ENCODE peak calls at places on chromosome 12, in four cellular contexts. I, P, F and K are unnamed samples.
A peak's percentile ranks its signal among the peaks of the same experiment; 100 is the strongest.

GRCh38 chr12:110846615-110847566 is at the start of gene CCDC63:
- DNase-seq in P (peak; percentile 57), F (peak; percentile 68), I (peak; percentile 61), K (peak; percentile 2)

GRCh38 chr12:56530390-56531055 is 8.9 kb downstream of the RBMS2 start:
- DNase-seq in P (no peak), I (no peak), F (no peak), K (no peak)

GRCh38 chr12:75478395-75478794 is 2.2 kb upstream of the GLIPR1 start:
- DNase-seq in I (no peak), F (no peak), P (no peak), K (no peak)

GRCh38 chr12:11801643-11802042 is 152.2 kb downstream of the ETV6 start:
- DNase-seq in I (no peak), P (no peak), F (no peak), K (no peak)

GRCh38 chr12:79300199-79300568 is 390.6 kb downstream of the PAWR start:
- DNase-seq in I (no peak), F (no peak), P (no peak), K (no peak)

GRCh38 chr12:40099423-40099853 is 6.4 kb downstream of the SLC2A13 start:
- DNase-seq in I (no peak), F (no peak), P (no peak), K (no peak)

GRCh38 chr12:117377758-117378157 is 16.3 kb upstream of the NOS1 start:
- DNase-seq in I (no peak), P (no peak), F (no peak), K (no peak)

GRCh38 chr12:18345021-18345735 is 83.9 kb downstream of the PIK3C2G start:
- DNase-seq in P (no peak), I (no peak), F (no peak), K (no peak)

GRCh38 chr12:71439362-71439612 is 311 bp upstream of the LGR5 start:
- DNase-seq in I (no peak), F (no peak), P (no peak), K (no peak)

GRCh38 chr12:3170423-3171194 is 93.4 kb downstream of the TSPAN9 start:
- DNase-seq in F (peak; percentile 65), P (no peak), I (no peak), K (no peak)

GRCh38 chr12:62466018-62466595 is 519 bp upstream of the MON2 start:
- DNase-seq in I (peak; percentile 23), F (peak; percentile 69), P (no peak), K (peak; percentile 9)

GRCh38 chr12:79691299-79692248 is 810 bp upstream of the PAWR start:
- DNase-seq in F (no peak), P (no peak), I (no peak), K (no peak)

GRCh38 chr12:19846561-19846960 is 407.3 kb downstream of the AEBP2 start:
- DNase-seq in F (no peak), P (no peak), I (no peak), K (no peak)

GRCh38 chr12:121825041-121825523 is 21.3 kb downstream of the SETD1B start:
- DNase-seq in I (no peak), P (no peak), F (no peak), K (no peak)

GRCh38 chr12:27193854-27194544 is 50.1 kb upstream of the STK38L start:
- DNase-seq in I (peak; percentile 77), P (no peak), F (no peak), K (no peak)

GRCh38 chr12:12725956-12726542 is 8.9 kb downstream of the CDKN1B start:
- DNase-seq in I (no peak), P (no peak), F (no peak), K (no peak)

GRCh38 chr12:27696864-27697564 is 767 bp downstream of the REP15 start:
- DNase-seq in F (no peak), I (no peak), P (no peak), K (no peak)

GRCh38 chr12:46342562-46343033 is 30.0 kb downstream of the SLC38A2 start:
- DNase-seq in P (no peak), F (peak; percentile 58), I (peak; percentile 31), K (peak; percentile 0)

GRCh38 chr12:104180389-104180788 is 35.2 kb upstream of the TXNRD1 start:
- DNase-seq in P (no peak), I (no peak), F (no peak), K (no peak)

GRCh38 chr12:9388379-9388778 is 180.2 kb upstream of the PZP start:
- DNase-seq in F (no peak), P (no peak), I (no peak), K (no peak)

GRCh38 chr12:124217508-124217981 is 77.3 kb upstream of the RFLNA start:
- DNase-seq in I (no peak), P (no peak), F (no peak), K (no peak)

GRCh38 chr12:102642199-102642598 is 161.8 kb upstream of the IGF1 start:
- DNase-seq in F (no peak), P (no peak), I (no peak), K (no peak)

GRCh38 chr12:76259660-76260389 is 88.4 kb downstream of the BBS10 start:
- DNase-seq in F (no peak), P (no peak), I (no peak), K (no peak)

GRCh38 chr12:15208140-15208539 is 13.1 kb downstream of the RERG start:
- DNase-seq in P (no peak), F (no peak), I (no peak), K (no peak)

GRCh38 chr12:56687225-56688128 is 607 bp downstream of the PTGES3 start:
- DNase-seq in I (peak; percentile 62), F (peak; percentile 83), P (peak; percentile 56), K (no peak)

GRCh38 chr12:123754041-123754757 is 7.9 kb upstream of the DNAH10 start:
- DNase-seq in P (no peak), F (no peak), I (no peak), K (no peak)

GRCh38 chr12:48771588-48772112 is 17.2 kb downstream of the ADCY6 start:
- DNase-seq in I (no peak), P (no peak), F (no peak), K (no peak)

GRCh38 chr12:64709429-64709828 is 49.8 kb downstream of the GNS start:
- DNase-seq in P (no peak), I (no peak), F (no peak), K (no peak)

GRCh38 chr12:64998327-64999156 is 122.6 kb downstream of the WIF1 start:
- DNase-seq in F (no peak), I (no peak), P (no peak), K (no peak)

GRCh38 chr12:124545508-124546418 is 21.6 kb downstream of the NCOR2 start:
- DNase-seq in I (no peak), F (peak; percentile 92), P (no peak), K (no peak)

GRCh38 chr12:32894566-32894965 is 2.0 kb downstream of the PKP2 start:
- DNase-seq in I (no peak), P (no peak), F (no peak), K (no peak)
- H3K27ac ChIP-seq in I (peak overlapping the region; percentile 77), P (no peak overlapping the region), F (no peak overlapping the region), K (no peak overlapping the region)

DNA sequence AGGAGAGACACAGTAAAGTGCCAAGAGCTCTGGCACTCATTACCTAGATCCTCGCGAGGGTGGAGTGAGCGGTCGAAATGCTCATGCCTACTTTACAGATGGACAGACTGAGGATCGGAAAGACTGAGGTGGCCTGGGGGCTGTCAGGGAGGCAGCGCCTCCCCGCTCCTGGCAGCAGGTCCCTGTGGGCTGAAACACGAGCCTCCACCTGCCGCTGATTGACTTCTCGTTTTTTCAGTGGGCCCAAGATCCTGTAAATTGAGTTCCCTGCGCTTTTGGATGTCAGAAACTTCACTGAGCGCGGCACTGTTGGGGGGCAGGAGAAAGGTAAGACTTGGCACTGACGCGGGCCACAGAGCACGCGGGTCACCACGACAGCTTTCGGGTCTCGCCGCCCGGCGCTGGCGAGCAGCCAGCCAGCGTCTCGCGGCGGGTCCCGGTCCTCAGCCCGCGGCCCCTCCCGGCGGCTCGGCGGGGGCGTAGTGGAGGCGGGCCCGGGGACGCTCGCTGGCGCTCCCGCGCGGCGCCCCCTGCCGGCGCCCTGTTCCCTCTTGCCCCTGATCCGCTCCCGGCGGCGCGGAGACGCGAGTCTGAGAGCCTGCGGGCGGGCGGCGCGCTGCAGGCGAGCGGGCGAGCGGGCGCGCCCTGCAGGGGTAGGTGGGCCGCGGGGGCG is 550 bp upstream of the SCN8A start:
- DNase-seq in F (peak; percentile 69), I (peak; percentile 41), P (no peak), K (peak; percentile 35)
- H3K27ac ChIP-seq in F (no peak overlapping the region), I (no peak overlapping the region), P (no peak overlapping the region), K (no peak overlapping the region)

DNA sequence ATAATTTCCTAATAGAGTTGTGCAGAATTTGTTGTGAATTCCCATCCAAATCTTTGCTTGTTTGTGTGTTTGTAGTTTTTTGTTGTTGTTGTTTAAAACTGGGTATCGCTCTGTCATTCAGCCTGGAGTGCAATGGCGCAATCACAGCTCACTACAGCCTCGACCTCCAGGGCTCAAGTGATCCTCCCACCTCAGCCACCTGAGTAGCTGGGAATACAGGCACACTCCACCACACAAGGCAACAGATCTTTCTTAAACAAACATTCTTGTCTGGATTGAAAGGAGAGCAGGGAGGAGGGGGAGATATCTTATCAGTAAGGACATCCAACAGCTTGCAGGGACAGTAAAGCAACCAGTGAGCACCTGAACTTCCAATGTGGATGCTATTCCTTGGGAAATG is 242.3 kb upstream of the CAND1 start:
- DNase-seq in P (no peak), I (no peak), F (no peak), K (no peak)
- H3K27ac ChIP-seq in P (no peak overlapping the region), I (no peak overlapping the region), F (no peak overlapping the region), K (no peak overlapping the region)

GRCh38 chr12:92197815-92198214 is 52.2 kb upstream of the BTG1 start:
- DNase-seq in I (no peak), F (no peak), P (no peak), K (no peak)

GRCh38 chr12:92194566-92194965 is 48.9 kb upstream of the BTG1 start:
- DNase-seq in I (no peak), F (no peak), P (no peak), K (no peak)

GRCh38 chr12:92196368-92196767 is 50.7 kb upstream of the BTG1 start:
- DNase-seq in I (no peak), F (no peak), P (no peak), K (no peak)

GRCh38 chr12:92199846-92200576 is 54.4 kb upstream of the BTG1 start:
- DNase-seq in I (no peak), P (no peak), F (no peak), K (no peak)
- H3K27ac ChIP-seq in I (no peak overlapping the region), P (no peak overlapping the region), F (no peak overlapping the region), K (no peak overlapping the region)